ENCODE peak calls at places on chromosomes 11 and 22, in six cellular contexts. V is mucosa of descending colon; B is stomach; D is tibial nerve; Z is lung; S is CD8-positive, alpha-beta T cell. K is an unnamed sample. For H3K36me3 and H3K4me1, the result is how much of the 10 kb centered on the place peaks cover.

GRCh38 chr11:2214527-2215229 is 43.1 kb upstream of the TH start:
- DNase-seq in Z (peak), B (no peak), S (no peak), D (no peak), V (no peak), K (no peak)

GRCh38 chr22:27472975-27473374 is 328.6 kb downstream of the MN1 start:
- DNase-seq in Z (no peak), S (no peak), B (no peak), D (no peak), V (no peak), K (no peak)

GRCh38 chr11:78428273-78428651 is 10.6 kb upstream of the GAB2 start:
- DNase-seq in D (no peak), V (no peak), B (no peak), Z (no peak), S (no peak), K (no peak)

GRCh38 chr11:6646040-6646439 is 9.6 kb downstream of the DCHS1 start:
- DNase-seq in B (no peak), Z (no peak), S (no peak), V (peak), D (peak), K (no peak)

GRCh38 chr22:21623402-21623970 is 6.3 kb downstream of the YDJC start:
- DNase-seq in Z (no peak), B (no peak), S (no peak), D (no peak), V (no peak), K (no peak)

GRCh38 chr22:21080435-21081137 is 34.8 kb downstream of the LRRC74B start:
- DNase-seq in S (no peak), Z (no peak), D (no peak), V (no peak), B (no peak), K (no peak)

GRCh38 chr11:9396752-9397151 is 12.3 kb downstream of the IPO7 start:
- DNase-seq in B (no peak), V (no peak), D (no peak), S (no peak), Z (no peak), K (no peak)

GRCh38 chr11:130428271-130428670 is at the start of gene ADAMTS8:
- DNase-seq in Z (no peak), S (no peak), D (no peak), B (no peak), V (no peak), K (no peak)

GRCh38 chr22:47395481-47395880 is 633.0 kb downstream of the TBC1D22A start:
- DNase-seq in D (no peak), Z (no peak), V (no peak), S (no peak), B (no peak), K (no peak)

GRCh38 chr22:20117656-20118571 is 888 bp upstream of the TRMT2A start:
- DNase-seq in S (no peak), Z (no peak), V (peak), B (no peak), D (no peak), K (no peak)

GRCh38 chr11:82823635-82824614 is 76.3 kb downstream of the PRCP start:
- DNase-seq in D (no peak), V (no peak), S (no peak), Z (no peak), B (no peak), K (no peak)

GRCh38 chr11:117606211-117606610 is 190.8 kb downstream of the DSCAML1 start:
- DNase-seq in V (no peak), B (no peak), D (no peak), S (no peak), Z (no peak), K (no peak)

GRCh38 chr11:71316701-71317100 is 64.3 kb upstream of the SHANK2 start:
- DNase-seq in D (no peak), Z (no peak), V (no peak), B (no peak), S (no peak), K (no peak)

GRCh38 chr11:5500391-5500790 is 9.4 kb downstream of the UBQLN3 start:
- DNase-seq in D (no peak), Z (no peak), B (no peak), V (no peak), S (no peak), K (no peak)

GRCh38 chr11:128936546-128937275 is 6.0 kb downstream of the TP53AIP1 start:
- DNase-seq in V (no peak), B (no peak), Z (no peak), S (no peak), D (no peak), K (no peak)

GRCh38 chr22:44795701-44796630 is 43.6 kb downstream of the ARHGAP8 start:
- DNase-seq in B (no peak), S (no peak), Z (no peak), V (no peak), D (no peak), K (no peak)

GRCh38 chr11:104043137-104043536 is 6.7 kb downstream of the DDI1 start:
- DNase-seq in Z (no peak), B (no peak), V (no peak), D (no peak), S (no peak), K (no peak)

GRCh38 chr11:84747871-84748270 is 879.3 kb downstream of the DLG2 start:
- DNase-seq in D (no peak), S (no peak), V (no peak), B (no peak), Z (no peak), K (no peak)

GRCh38 chr11:34167961-34168360 is 62.5 kb downstream of the NAT10 start:
- DNase-seq in S (no peak), B (no peak), D (no peak), Z (no peak), V (no peak), K (no peak)
- H3K36me3 ChIP-seq in S (under half), B (under half), D (under half), Z (under half), V (under half), K (under half)

GRCh38 chr11:15969701-15970329 is 386.5 kb downstream of the SOX6 start:
- DNase-seq in V (no peak), S (no peak), B (no peak), Z (no peak), D (no peak), K (no peak)
- H3K4me1 ChIP-seq in V (under half), S (under half), B (under half), Z (under half), D (under half), K (under half)

GRCh38 chr22:31099386-31099785 is 8.0 kb downstream of the SELENOM start:
- DNase-seq in D (no peak), Z (no peak), V (no peak), B (no peak), S (no peak), K (no peak)
- H3K4me3 ChIP-seq in D (no peak), Z (no peak), V (no peak), B (no peak), S (no peak), K (no peak)

DNA sequence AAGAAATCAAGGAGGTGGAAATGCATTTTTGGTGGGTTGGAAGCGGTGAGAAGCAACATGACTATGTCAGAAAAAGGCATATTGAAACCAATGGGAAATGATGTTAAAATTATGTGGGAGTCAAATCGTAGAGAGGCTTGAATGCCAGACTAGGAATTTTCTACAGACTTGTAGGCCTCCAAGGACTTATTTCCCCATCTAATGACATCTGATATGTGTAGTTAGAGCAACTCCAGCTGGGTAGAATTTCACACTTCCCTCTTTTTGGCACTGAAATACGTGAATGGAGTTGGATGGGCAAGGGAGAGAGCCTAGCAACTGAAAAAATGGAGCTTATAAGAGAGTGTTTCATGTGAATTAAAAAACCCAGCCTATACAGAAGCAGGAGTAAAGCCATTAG is 304.2 kb downstream of the INSC start:
- DNase-seq in V (no peak), S (no peak), B (no peak), Z (no peak), D (no peak), K (no peak)
- H3K36me3 ChIP-seq in V (under half), S (under half), B (under half), Z (under half), D (under half), K (under half)

GRCh38 chr11:48169706-48170105 is 46.9 kb upstream of the OR4B1 start:
- DNase-seq in D (no peak), Z (no peak), S (no peak), B (no peak), V (no peak), K (no peak)
- H3K4me1 ChIP-seq in D (under half), Z (under half), S (under half), B (under half), V (under half), K (under half)

GRCh38 chr11:72720806-72721205 is 31.4 kb downstream of the ARAP1 start:
- DNase-seq in S (no peak), Z (no peak), B (no peak), D (no peak), V (no peak), K (no peak)

GRCh38 chr11:72718101-72718501 is 34.1 kb downstream of the ARAP1 start:
- DNase-seq in B (no peak), Z (no peak), D (no peak), S (no peak), V (no peak), K (no peak)

GRCh38 chr11:72719144-72719543 is 33.1 kb downstream of the ARAP1 start:
- DNase-seq in D (no peak), B (no peak), Z (no peak), V (no peak), S (no peak), K (no peak)

GRCh38 chr11:72720047-72720446 is 32.2 kb downstream of the ARAP1 start:
- DNase-seq in B (no peak), D (no peak), Z (no peak), V (no peak), S (no peak), K (no peak)

DNA sequence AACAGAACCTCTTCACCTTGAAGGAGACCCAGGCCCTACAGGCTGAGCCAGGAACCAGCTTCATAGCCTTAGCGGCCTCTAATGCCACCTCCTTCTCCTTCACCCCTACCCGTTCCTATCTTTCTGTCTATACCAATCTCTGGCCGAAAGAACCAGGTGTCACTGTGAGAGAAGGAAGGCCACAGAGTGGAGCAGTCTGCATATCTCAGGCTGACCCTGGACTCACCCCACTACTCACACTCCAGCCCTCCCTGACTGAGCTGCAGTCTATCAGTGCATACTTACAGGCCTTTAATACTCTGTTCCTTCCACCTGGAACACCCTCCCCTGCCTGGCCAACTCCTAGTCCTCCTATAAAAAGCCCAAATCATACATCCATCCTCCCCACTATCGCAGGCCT is 32.7 kb downstream of the ARAP1 start:
- DNase-seq in B (no peak), V (no peak), D (no peak), S (no peak), Z (no peak), K (no peak)
- H3K4me3 ChIP-seq in B (peak), V (no peak), D (no peak), S (no peak), Z (no peak), K (peak)